ENCODE peak calls at places on chromosomes 13 and 19, in four cellular contexts. D is cardiac fibroblast, E is neuronal stem cell, T is ovary. O is an unnamed sample.

GRCh38 chr13:48571121-48571901 is 38.4 kb upstream of the RCBTB2 start:
- DNase-seq in E (no peak), T (peak), D (peak), O (peak)

GRCh38 chr13:80586356-80586755 is 245.4 kb upstream of the SPRY2 start:
- DNase-seq in T (no peak), D (peak), E (no peak), O (peak)

GRCh38 chr13:51768378-51768921 is 35.5 kb downstream of the DHRS12 start:
- DNase-seq in D (no peak), T (no peak), E (peak), O (no peak)

GRCh38 chr13:112748947-112749346 is 59.1 kb downstream of the ATP11A start:
- DNase-seq in D (peak), T (peak), E (no peak), O (no peak)

GRCh38 chr19:872266-872951 is 12.9 kb downstream of the CFD start:
- DNase-seq in T (peak), D (peak), E (no peak), O (no peak)

GRCh38 chr13:40164137-40164536 is 502.3 kb downstream of the FOXO1 start:
- DNase-seq in T (no peak), E (no peak), D (peak), O (no peak)

GRCh38 chr19:18861235-18861634 is 29.5 kb downstream of the UPF1 start:
- DNase-seq in E (no peak), T (no peak), D (no peak), O (no peak)

GRCh38 chr13:53045110-53045509 is 16.5 kb downstream of the OLFM4 start:
- DNase-seq in E (no peak), D (no peak), T (peak), O (no peak)

GRCh38 chr19:38838208-38838985 is 6.8 kb upstream of the ECH1 start:
- DNase-seq in D (no peak), E (no peak), T (no peak), O (no peak)

GRCh38 chr19:29323046-29323971 is 110.4 kb upstream of the UQCRFS1 start:
- DNase-seq in E (no peak), T (no peak), D (no peak), O (no peak)

GRCh38 chr13:111909501-111909900 is 157.4 kb upstream of the SOX1 start:
- DNase-seq in D (no peak), E (no peak), T (no peak), O (no peak)

GRCh38 chr13:70795484-70795883 is 687.2 kb upstream of the KLHL1 start:
- DNase-seq in E (no peak), D (no peak), T (no peak), O (no peak)

GRCh38 chr19:1465191-1466016 is 13.6 kb downstream of the C19orf25 start:
- DNase-seq in E (no peak), T (no peak), D (peak), O (no peak)

GRCh38 chr19:13723206-13723605 is 41.1 kb upstream of the MRI1 start:
- DNase-seq in E (no peak), D (peak), T (no peak), O (no peak)

GRCh38 chr13:46100191-46100877 is 4.5 kb downstream of the CPB2 start:
- DNase-seq in E (no peak), D (peak), T (no peak), O (no peak)

GRCh38 chr19:16814526-16815100 is 14.6 kb upstream of the SIN3B start:
- DNase-seq in E (no peak), D (peak), T (no peak), O (peak)

GRCh38 chr13:52141299-52141698 is 12.4 kb upstream of the NEK5 start:
- DNase-seq in D (peak), T (no peak), E (no peak), O (no peak)

GRCh38 chr13:111066544-111066943 is 48.6 kb upstream of the ARHGEF7 start:
- DNase-seq in E (no peak), T (peak), D (no peak), O (no peak)

GRCh38 chr19:54029930-54030490 is 33.7 kb downstream of the VSTM1 start:
- DNase-seq in E (peak), D (peak), T (peak), O (no peak)

GRCh38 chr13:55090612-55091011 is 2050.1 kb upstream of the PRR20A start:
- DNase-seq in T (no peak), E (no peak), D (no peak), O (no peak)

GRCh38 chr13:31119966-31120733 is 41.6 kb downstream of the HSPH1 start:
- DNase-seq in E (no peak), T (no peak), D (peak), O (no peak)

GRCh38 chr19:11261902-11262839 is at the start of gene DOCK6:
- DNase-seq in D (no peak), T (peak), E (peak), O (no peak)

GRCh38 chr19:6225232-6225635 is 54.5 kb downstream of the MLLT1 start:
- DNase-seq in E (no peak), T (no peak), D (no peak), O (no peak)

GRCh38 chr19:17719730-17720486 is 628 bp downstream of the MAP1S start:
- DNase-seq in E (no peak), T (no peak), D (no peak), O (no peak)

GRCh38 chr13:29969286-29969685 is 118.9 kb upstream of the UBL3 start:
- DNase-seq in E (no peak), D (peak), T (no peak), O (peak)

GRCh38 chr13:98910501-98910951 is 67.3 kb downstream of the DOCK9 start:
- DNase-seq in E (no peak), T (no peak), D (peak), O (no peak)

DNA sequence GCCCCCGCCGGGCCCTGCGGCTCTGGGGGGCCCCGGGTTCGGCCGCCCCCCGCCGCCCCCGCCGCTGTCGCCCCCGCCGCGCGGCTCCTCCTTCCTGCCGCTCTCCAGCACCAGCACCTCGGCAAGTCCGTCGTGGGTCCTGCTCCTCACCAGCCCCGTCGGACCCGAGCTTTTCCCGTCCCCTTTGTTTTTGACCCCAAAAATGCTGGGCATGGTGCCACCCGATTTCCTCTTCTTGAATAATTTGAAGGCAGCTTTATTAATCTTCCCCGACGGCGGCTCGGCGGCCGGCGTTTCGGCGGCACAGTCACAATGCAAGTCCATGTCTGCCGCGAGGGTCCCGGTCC is 945 bp downstream of the AMER2 start:
- DNase-seq in E (no peak), D (no peak), T (no peak), O (no peak)
- H3K4me3 ChIP-seq in E (peak), D (peak), T (peak), O (peak)

GRCh38 chr13:26942184-26942583 is 181.6 kb upstream of the GPR12 start:
- DNase-seq in D (no peak), T (no peak), E (no peak), O (no peak)
- H3K4me3 ChIP-seq in D (no peak), T (no peak), E (no peak), O (no peak)

GRCh38 chr19:45815501-45816216 is 551 bp upstream of the RSPH6A start:
- DNase-seq in E (peak), T (no peak), D (no peak), O (no peak)
- H3K4me3 ChIP-seq in E (peak), T (peak), D (no peak), O (peak)

GRCh38 chr19:7868671-7869452 is 5.3 kb downstream of the PRR36 start:
- DNase-seq in D (peak), E (peak), T (peak), O (no peak)

GRCh38 chr19:7869453-7869909 is 4.7 kb downstream of the PRR36 start:
- DNase-seq in T (peak), E (no peak), D (peak), O (no peak)

GRCh38 chr19:7871280-7871529 is 3.0 kb downstream of the PRR36 start:
- DNase-seq in E (no peak), D (no peak), T (no peak), O (no peak)

GRCh38 chr19:7870571-7871279 is 3.5 kb downstream of the PRR36 start:
- DNase-seq in T (peak), D (peak), E (peak), O (no peak)

DNA sequence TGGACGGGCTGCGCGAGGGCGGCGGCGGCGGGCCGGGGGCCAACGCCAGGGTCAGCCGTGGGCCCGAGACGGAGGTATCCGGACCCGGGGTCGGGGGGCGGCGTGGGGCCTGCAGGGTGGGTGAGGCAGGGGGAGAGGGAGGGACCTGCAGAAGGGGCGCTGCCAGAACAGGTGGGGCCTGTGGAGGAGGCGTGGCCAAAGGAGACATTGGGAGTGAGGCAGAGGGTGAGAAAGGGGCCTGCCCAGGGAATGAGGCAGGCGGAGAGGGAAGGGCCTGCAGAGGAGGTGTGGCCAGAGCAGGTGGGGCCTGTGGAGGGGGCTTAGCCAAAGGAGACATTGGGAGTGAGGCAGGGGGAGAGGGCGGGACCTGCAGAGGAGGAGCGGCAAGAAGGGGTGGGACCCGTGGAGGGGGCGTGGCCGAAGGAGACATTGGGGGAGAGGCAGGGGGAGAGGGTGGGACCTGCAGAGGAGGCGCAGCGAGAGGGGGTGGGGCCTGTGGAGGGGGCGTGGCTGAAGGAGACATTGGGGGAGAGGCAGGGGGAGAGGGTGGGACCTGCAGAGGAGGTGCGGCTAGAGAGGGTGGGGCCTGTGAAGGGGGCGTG is 4.2 kb downstream of the PRR36 start:
- DNase-seq in E (peak), T (peak), D (peak), O (no peak)
- H3K4me3 ChIP-seq in E (peak), T (peak), D (peak), O (peak)

GRCh38 chr13:24172071-24172470 is 11.6 kb downstream of the SPATA13 start:
- DNase-seq in D (no peak), T (no peak), E (no peak), O (no peak)

GRCh38 chr13:24167666-24168391 is 7.3 kb downstream of the SPATA13 start:
- DNase-seq in D (no peak), T (no peak), E (no peak), O (no peak)

GRCh38 chr13:24168392-24168750 is 7.9 kb downstream of the SPATA13 start:
- DNase-seq in E (no peak), D (no peak), T (no peak), O (no peak)

GRCh38 chr13:24165746-24166145 is 5.2 kb downstream of the SPATA13 start:
- DNase-seq in E (no peak), D (no peak), T (no peak), O (peak)

DNA sequence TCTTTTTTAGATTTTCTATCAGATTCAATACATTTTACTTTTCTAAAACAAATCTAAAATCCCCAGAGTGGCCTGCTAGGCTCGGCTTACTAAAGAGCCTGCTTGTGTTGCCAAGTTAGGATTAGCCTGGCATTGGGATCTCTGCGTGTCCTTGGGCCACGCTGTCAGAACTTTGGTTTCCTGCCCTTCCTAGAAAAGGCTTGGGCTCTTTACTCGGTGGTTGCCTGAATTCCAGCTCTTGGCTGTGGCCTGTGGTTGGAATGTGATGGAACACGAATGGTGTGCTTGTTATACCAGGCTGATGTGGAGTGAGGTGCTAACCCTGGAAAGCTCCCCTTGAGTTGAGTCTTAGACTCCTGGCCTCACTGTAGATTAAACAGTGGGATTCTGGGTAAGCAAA is 8.5 kb downstream of the SPATA13 start:
- DNase-seq in T (no peak), D (no peak), E (no peak), O (no peak)
- H3K4me3 ChIP-seq in T (no peak), D (no peak), E (no peak), O (no peak)

DNA sequence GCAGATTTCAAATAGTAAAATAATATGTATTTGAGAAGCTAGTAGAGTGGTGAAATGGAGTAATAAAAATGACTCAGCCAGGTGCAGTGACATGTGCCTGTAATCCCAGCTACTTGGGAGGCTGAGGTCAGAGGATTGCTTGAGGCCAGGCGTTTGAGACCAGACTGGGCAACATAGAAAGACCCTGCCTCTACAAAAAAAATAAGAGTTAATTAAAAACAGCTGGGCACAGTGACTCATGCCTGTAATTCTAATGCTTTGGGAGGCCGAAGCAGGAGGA is 33.8 kb upstream of the CEBPG start:
- DNase-seq in T (no peak), D (no peak), E (no peak), O (no peak)
- H3K4me3 ChIP-seq in T (no peak), D (no peak), E (no peak), O (no peak)

DNA sequence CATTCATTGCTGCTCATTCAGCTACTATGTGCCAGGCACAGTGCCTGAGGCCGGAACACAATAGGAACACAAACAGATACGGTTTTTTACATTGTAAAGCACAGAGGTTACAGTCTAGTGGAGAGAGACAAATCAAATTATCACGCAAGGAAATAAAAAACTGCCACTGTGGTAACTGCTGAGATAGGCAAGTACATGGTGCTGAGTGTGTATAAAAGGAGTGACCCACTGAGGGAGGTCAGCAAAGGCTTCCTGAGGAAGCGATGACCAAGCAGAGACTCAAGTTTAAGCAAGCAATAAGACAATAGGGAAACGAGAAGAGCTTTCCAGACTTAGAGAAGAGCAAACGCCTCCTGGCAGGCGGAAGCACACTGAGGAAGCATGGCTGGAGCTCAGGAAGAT is 56.4 kb downstream of the NUFIP1 start:
- DNase-seq in E (no peak), D (peak), T (no peak), O (no peak)
- H3K4me3 ChIP-seq in E (no peak), D (no peak), T (no peak), O (no peak)